ENCODE peak calls at places on chromosomes 16 and 17, in four cellular contexts. One of them, this sample, is unnamed.

GRCh38 chr17:63483038-63483437 is 6.2 kb downstream of the ACE start:
- DNase-seq in A549: no peak
- DNase-seq in gastrocnemius medialis: no peak
- DNase-seq in PC-3: no peak
- DNase-seq in this sample: no peak

GRCh38 chr17:61409301-61410099 is 9.9 kb downstream of the TBX2 start:
- DNase-seq in A549: peak
- DNase-seq in gastrocnemius medialis: no peak
- DNase-seq in PC-3: peak
- DNase-seq in this sample: peak

GRCh38 chr16:19095699-19096098 is 18.1 kb upstream of the ITPRIPL2 start:
- DNase-seq in A549: no peak
- DNase-seq in gastrocnemius medialis: no peak
- DNase-seq in PC-3: peak
- DNase-seq in this sample: peak

GRCh38 chr17:17072546-17072945 is 30.3 kb downstream of the MPRIP start:
- DNase-seq in A549: no peak
- DNase-seq in gastrocnemius medialis: no peak
- DNase-seq in PC-3: no peak
- DNase-seq in this sample: no peak

GRCh38 chr17:41692722-41693521 is 4.2 kb downstream of the EIF1 start:
- DNase-seq in A549: no peak
- DNase-seq in gastrocnemius medialis: no peak
- DNase-seq in PC-3: no peak
- DNase-seq in this sample: no peak

GRCh38 chr16:63617990-63618763 is 1503.7 kb downstream of the CDH11 start:
- DNase-seq in A549: peak
- DNase-seq in gastrocnemius medialis: no peak
- DNase-seq in PC-3: no peak
- DNase-seq in this sample: no peak

GRCh38 chr16:81560979-81561657 is 116.5 kb downstream of the CMIP start:
- DNase-seq in A549: no peak
- DNase-seq in gastrocnemius medialis: no peak
- DNase-seq in PC-3: peak
- DNase-seq in this sample: no peak

GRCh38 chr16:89268987-89269735 is 51.7 kb downstream of the ZNF778 start:
- DNase-seq in A549: no peak
- DNase-seq in gastrocnemius medialis: no peak
- DNase-seq in PC-3: peak
- DNase-seq in this sample: no peak

GRCh38 chr16:87930456-87930855 is 5.9 kb downstream of the CA5A start:
- DNase-seq in A549: no peak
- DNase-seq in gastrocnemius medialis: no peak
- DNase-seq in PC-3: no peak
- DNase-seq in this sample: no peak

GRCh38 chr17:40810505-40810904 is 10.7 kb upstream of the KRT28 start:
- DNase-seq in A549: peak
- DNase-seq in gastrocnemius medialis: no peak
- DNase-seq in PC-3: peak
- DNase-seq in this sample: peak

GRCh38 chr17:62778990-62779681 is 29.0 kb downstream of the MARCHF10 start:
- DNase-seq in A549: peak
- DNase-seq in gastrocnemius medialis: no peak
- DNase-seq in PC-3: peak
- DNase-seq in this sample: peak

GRCh38 chr16:69930117-69930776 is 20.9 kb upstream of the CLEC18A start:
- DNase-seq in A549: peak
- DNase-seq in gastrocnemius medialis: no peak
- DNase-seq in PC-3: peak
- DNase-seq in this sample: peak

GRCh38 chr16:68369168-68369567 is 58.3 kb downstream of the PRMT7 start:
- DNase-seq in A549: no peak
- DNase-seq in gastrocnemius medialis: no peak
- DNase-seq in PC-3: no peak
- DNase-seq in this sample: no peak

GRCh38 chr16:64061621-64062020 is 1060.2 kb downstream of the CDH11 start:
- DNase-seq in A549: no peak
- DNase-seq in gastrocnemius medialis: no peak
- DNase-seq in PC-3: no peak
- DNase-seq in this sample: no peak

GRCh38 chr17:13525876-13526275 is 75.9 kb downstream of the HS3ST3A1 start:
- DNase-seq in A549: no peak
- DNase-seq in gastrocnemius medialis: no peak
- DNase-seq in PC-3: no peak
- DNase-seq in this sample: no peak

GRCh38 chr17:71975998-71976649 is 144.7 kb upstream of the SOX9 start:
- DNase-seq in A549: peak
- DNase-seq in gastrocnemius medialis: peak
- DNase-seq in PC-3: peak
- DNase-seq in this sample: peak

GRCh38 chr16:22052985-22053384 is 39.4 kb upstream of the VWA3A start:
- DNase-seq in A549: no peak
- DNase-seq in gastrocnemius medialis: no peak
- DNase-seq in PC-3: no peak
- DNase-seq in this sample: no peak

GRCh38 chr16:69397821-69398521 is 12.2 kb upstream of the TERF2 start:
- DNase-seq in A549: peak
- DNase-seq in gastrocnemius medialis: no peak
- DNase-seq in PC-3: peak
- DNase-seq in this sample: peak

GRCh38 chr17:62085511-62086408 is 20.7 kb upstream of the MED13 start:
- DNase-seq in A549: no peak
- DNase-seq in gastrocnemius medialis: no peak
- DNase-seq in PC-3: no peak
- DNase-seq in this sample: no peak

GRCh38 chr16:89913408-89914387 is 5.0 kb upstream of the MC1R start:
- DNase-seq in A549: no peak
- DNase-seq in gastrocnemius medialis: no peak
- DNase-seq in PC-3: no peak
- DNase-seq in this sample: no peak

GRCh38 chr16:64365448-64365858 is 756.4 kb downstream of the CDH11 start:
- DNase-seq in A549: no peak
- DNase-seq in gastrocnemius medialis: no peak
- DNase-seq in PC-3: peak
- DNase-seq in this sample: no peak

GRCh38 chr16:3020604-3021448 is 658 bp downstream of the TNFRSF12A start:
- DNase-seq in A549: peak
- DNase-seq in gastrocnemius medialis: peak
- DNase-seq in PC-3: peak
- DNase-seq in this sample: peak

GRCh38 chr17:11506635-11507034 is 91.6 kb upstream of the DNAH9 start:
- DNase-seq in A549: no peak
- DNase-seq in gastrocnemius medialis: no peak
- DNase-seq in PC-3: peak
- DNase-seq in this sample: peak

GRCh38 chr17:42181851-42182207 is 887 bp upstream of the KCNH4 start:
- DNase-seq in A549: no peak
- DNase-seq in gastrocnemius medialis: no peak
- DNase-seq in PC-3: no peak
- DNase-seq in this sample: no peak

GRCh38 chr16:84922351-84923135 is 88.8 kb downstream of the ZDHHC7 start:
- DNase-seq in A549: no peak
- DNase-seq in gastrocnemius medialis: peak
- DNase-seq in PC-3: no peak
- DNase-seq in this sample: no peak

GRCh38 chr17:82350182-82351030 is 8.6 kb upstream of the TEX19 start:
- DNase-seq in A549: no peak
- DNase-seq in gastrocnemius medialis: no peak
- DNase-seq in PC-3: no peak
- DNase-seq in this sample: no peak

GRCh38 chr17:56499799-56500388 is 93.6 kb upstream of the NOG start:
- DNase-seq in A549: no peak
- DNase-seq in gastrocnemius medialis: no peak
- DNase-seq in PC-3: peak
- DNase-seq in this sample: no peak

GRCh38 chr16:89495121-89495520 is 4.8 kb upstream of the ANKRD11 start:
- DNase-seq in A549: no peak
- DNase-seq in gastrocnemius medialis: no peak
- DNase-seq in PC-3: peak
- DNase-seq in this sample: no peak

GRCh38 chr17:55605705-55606104 is 94.5 kb upstream of the SMIM36 start:
- DNase-seq in A549: no peak
- DNase-seq in gastrocnemius medialis: no peak
- DNase-seq in PC-3: no peak
- DNase-seq in this sample: no peak

GRCh38 chr16:20937736-20938135 is 37.2 kb downstream of the LYRM1 start:
- DNase-seq in A549: no peak
- DNase-seq in gastrocnemius medialis: no peak
- DNase-seq in PC-3: peak
- DNase-seq in this sample: no peak

GRCh38 chr16:71460246-71460645 is 1.8 kb downstream of the ZNF23 start:
- DNase-seq in A549: no peak
- DNase-seq in gastrocnemius medialis: no peak
- DNase-seq in PC-3: peak
- DNase-seq in this sample: peak

GRCh38 chr17:80414508-80414802 is 512 bp upstream of the ENDOV start:
- DNase-seq in A549: no peak
- DNase-seq in gastrocnemius medialis: no peak
- DNase-seq in PC-3: peak
- DNase-seq in this sample: peak

GRCh38 chr16:84648595-84649510 is 542 bp downstream of the KLHL36 start:
- DNase-seq in A549: peak
- DNase-seq in gastrocnemius medialis: no peak
- DNase-seq in PC-3: peak
- DNase-seq in this sample: peak

GRCh38 chr17:65278050-65278819 is 141.1 kb downstream of the RGS9 start:
- DNase-seq in A549: peak
- DNase-seq in gastrocnemius medialis: no peak
- DNase-seq in PC-3: peak
- DNase-seq in this sample: peak

GRCh38 chr16:85088570-85089214 is 23.6 kb downstream of the CIBAR2 start:
- DNase-seq in A549: no peak
- DNase-seq in gastrocnemius medialis: no peak
- DNase-seq in PC-3: no peak
- DNase-seq in this sample: no peak

GRCh38 chr16:81826523-81826922 is 47.4 kb downstream of the PLCG2 start:
- DNase-seq in A549: no peak
- DNase-seq in gastrocnemius medialis: no peak
- DNase-seq in PC-3: no peak
- DNase-seq in this sample: no peak

GRCh38 chr17:48301002-48301401 is 129.0 kb downstream of the SKAP1 start:
- DNase-seq in A549: no peak
- DNase-seq in gastrocnemius medialis: no peak
- DNase-seq in PC-3: no peak
- DNase-seq in this sample: no peak

DNA sequence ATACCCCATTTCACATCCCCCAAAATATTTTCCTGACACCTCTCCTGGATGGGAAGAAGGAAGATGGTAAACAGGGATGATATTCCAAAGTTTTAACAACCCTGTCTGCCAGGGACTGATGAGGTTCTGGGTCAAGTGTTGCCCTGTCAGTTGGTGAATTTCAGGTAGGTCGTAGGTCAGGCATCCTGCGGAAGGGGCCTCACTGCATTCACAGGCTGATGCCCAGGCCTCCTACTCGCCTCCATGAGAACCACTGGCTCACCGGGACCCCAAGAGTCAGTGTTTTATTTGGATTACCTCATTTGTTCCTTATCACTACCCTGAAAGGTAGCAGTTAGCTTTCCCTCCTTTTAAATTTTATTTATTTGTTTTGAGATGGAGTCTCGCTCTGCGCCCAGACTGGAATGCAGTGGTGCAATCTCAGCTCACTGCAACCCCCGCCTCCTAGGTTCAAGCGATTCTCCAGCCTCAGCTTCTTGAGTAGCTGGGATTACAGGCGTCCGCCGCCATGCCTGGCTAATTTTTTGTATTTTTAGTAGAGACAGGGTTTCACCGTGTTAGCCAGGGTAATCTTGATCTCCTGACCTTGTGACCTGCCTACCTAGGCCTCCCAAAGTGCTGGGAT is 10.5 kb downstream of the ZBTB4 start:
- DNase-seq in A549: no peak
- DNase-seq in gastrocnemius medialis: no peak
- DNase-seq in PC-3: no peak
- DNase-seq in this sample: no peak
- TF ChIP-seq CTCF in A549: no peak
- TF ChIP-seq CTCF in gastrocnemius medialis: no peak
- TF ChIP-seq CTCF in PC-3: no peak
- TF ChIP-seq CTCF in this sample: no peak

DNA sequence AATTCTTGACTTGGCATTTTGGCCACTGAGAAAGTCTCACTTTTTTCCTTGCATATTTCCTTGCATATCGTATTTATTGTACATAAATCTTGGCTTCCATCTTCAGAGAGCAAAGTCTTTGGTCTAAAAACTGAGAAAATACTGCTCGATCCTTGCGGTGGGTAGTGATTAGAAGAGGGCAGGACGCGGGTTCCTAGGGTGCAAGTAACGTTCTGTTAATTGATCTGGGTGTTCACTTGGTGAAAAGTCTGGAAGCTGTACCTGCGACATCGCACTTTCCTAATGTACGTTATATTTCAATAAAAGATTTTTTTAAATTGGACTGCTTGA is 758 bp upstream of the UBALD2 start:
- DNase-seq in A549: no peak
- DNase-seq in gastrocnemius medialis: no peak
- DNase-seq in PC-3: no peak
- DNase-seq in this sample: no peak
- H3K27ac ChIP-seq in A549: peak
- H3K27ac ChIP-seq in gastrocnemius medialis: peak
- H3K27ac ChIP-seq in PC-3: peak
- H3K27ac ChIP-seq in this sample: peak

GRCh38 chr17:32341141-32341856 is 674 bp downstream of the C17orf75 start:
- DNase-seq in A549: no peak
- DNase-seq in gastrocnemius medialis: no peak
- DNase-seq in PC-3: peak
- DNase-seq in this sample: no peak
- TF ChIP-seq CTCF in A549: peak
- TF ChIP-seq CTCF in gastrocnemius medialis: no peak
- TF ChIP-seq CTCF in PC-3: peak
- TF ChIP-seq CTCF in this sample: no peak

GRCh38 chr16:12063435-12063834 is 86.9 kb downstream of the SNX29 start:
- DNase-seq in A549: no peak
- DNase-seq in gastrocnemius medialis: no peak
- DNase-seq in PC-3: no peak
- DNase-seq in this sample: no peak

GRCh38 chr16:12065866-12066545 is 89.5 kb downstream of the SNX29 start:
- DNase-seq in A549: no peak
- DNase-seq in gastrocnemius medialis: no peak
- DNase-seq in PC-3: no peak
- DNase-seq in this sample: no peak

GRCh38 chr16:12067714-12068401 is 91.3 kb downstream of the SNX29 start:
- DNase-seq in A549: peak
- DNase-seq in gastrocnemius medialis: no peak
- DNase-seq in PC-3: peak
- DNase-seq in this sample: peak

GRCh38 chr16:12064291-12064690 is 87.8 kb downstream of the SNX29 start:
- DNase-seq in A549: no peak
- DNase-seq in gastrocnemius medialis: no peak
- DNase-seq in PC-3: no peak
- DNase-seq in this sample: no peak

DNA sequence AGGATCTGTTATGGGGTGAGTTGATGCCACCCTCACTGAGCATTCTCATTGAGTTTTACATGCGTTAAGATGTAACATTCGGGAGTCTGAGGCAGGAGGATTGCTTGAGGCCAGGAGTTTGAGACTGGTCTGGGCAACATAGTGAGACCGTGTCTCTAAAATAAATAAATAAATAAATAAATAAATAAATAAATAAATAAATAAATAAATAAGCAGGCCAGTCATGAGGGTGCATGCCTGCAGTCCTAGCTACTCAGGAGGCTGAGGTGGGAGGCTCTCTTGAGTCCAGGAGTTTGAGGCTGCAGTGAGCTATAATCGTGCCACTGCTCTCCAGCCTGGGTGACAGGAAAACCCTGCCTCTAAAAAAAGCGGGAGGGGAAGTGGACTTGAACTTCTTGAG is 90.3 kb downstream of the SNX29 start:
- DNase-seq in A549: no peak
- DNase-seq in gastrocnemius medialis: no peak
- DNase-seq in PC-3: no peak
- DNase-seq in this sample: no peak
- H3K27ac ChIP-seq in A549: no peak
- H3K27ac ChIP-seq in gastrocnemius medialis: no peak
- H3K27ac ChIP-seq in PC-3: no peak
- H3K27ac ChIP-seq in this sample: peak

This sample was measured in RWPE1.